ENCODE peak calls at places on chromosomes 1 and 21, in seven cellular contexts. K, Z, I, W, T, Y and P are unnamed samples.

GRCh38 chr1:225480825-225481434 is 53.1 kb upstream of the LBR start:
- DNase-seq in K (peak; percentile 95), Z (no peak), I (peak; percentile 81), W (peak; percentile 86), T (no peak), Y (peak; percentile 57), P (no peak)

GRCh38 chr1:208231929-208232360 is 12.2 kb downstream of the PLXNA2 start:
- DNase-seq in K (no peak), Z (peak; percentile 54), I (peak; percentile 46), W (peak; percentile 22), T (no peak), Y (no peak), P (no peak)

GRCh38 chr1:228364068-228364705 is 42.4 kb downstream of the TRIM11 start:
- DNase-seq in K (no peak), Z (no peak), I (no peak), W (no peak), T (no peak), Y (no peak), P (no peak)

GRCh38 chr1:195376190-195376589 is 1232.0 kb downstream of the KCNT2 start:
- DNase-seq in K (no peak), Z (no peak), I (no peak), W (peak; percentile 9), T (no peak), Y (no peak), P (no peak)

GRCh38 chr1:43699281-43699680 is 8.1 kb upstream of the ST3GAL3 start:
- DNase-seq in K (no peak), Z (no peak), I (no peak), W (no peak), T (no peak), Y (no peak), P (no peak)

GRCh38 chr21:46425061-46425460 is 33.6 kb upstream of the DIP2A start:
- DNase-seq in K (no peak), Z (no peak), I (no peak), W (no peak), T (no peak), Y (no peak), P (no peak)

GRCh38 chr1:228165372-228166169 is at the start of gene IBA57:
- DNase-seq in K (peak; percentile 99), Z (peak; percentile 99), I (peak; percentile 100), W (peak; percentile 98), T (peak; percentile 95), Y (peak; percentile 99), P (peak; percentile 99)

GRCh38 chr1:202349263-202349928 is 897 bp downstream of the PPP1R12B start:
- DNase-seq in K (no peak), Z (peak; percentile 86), I (no peak), W (no peak), T (peak; percentile 11), Y (peak; percentile 36), P (no peak)

DNA sequence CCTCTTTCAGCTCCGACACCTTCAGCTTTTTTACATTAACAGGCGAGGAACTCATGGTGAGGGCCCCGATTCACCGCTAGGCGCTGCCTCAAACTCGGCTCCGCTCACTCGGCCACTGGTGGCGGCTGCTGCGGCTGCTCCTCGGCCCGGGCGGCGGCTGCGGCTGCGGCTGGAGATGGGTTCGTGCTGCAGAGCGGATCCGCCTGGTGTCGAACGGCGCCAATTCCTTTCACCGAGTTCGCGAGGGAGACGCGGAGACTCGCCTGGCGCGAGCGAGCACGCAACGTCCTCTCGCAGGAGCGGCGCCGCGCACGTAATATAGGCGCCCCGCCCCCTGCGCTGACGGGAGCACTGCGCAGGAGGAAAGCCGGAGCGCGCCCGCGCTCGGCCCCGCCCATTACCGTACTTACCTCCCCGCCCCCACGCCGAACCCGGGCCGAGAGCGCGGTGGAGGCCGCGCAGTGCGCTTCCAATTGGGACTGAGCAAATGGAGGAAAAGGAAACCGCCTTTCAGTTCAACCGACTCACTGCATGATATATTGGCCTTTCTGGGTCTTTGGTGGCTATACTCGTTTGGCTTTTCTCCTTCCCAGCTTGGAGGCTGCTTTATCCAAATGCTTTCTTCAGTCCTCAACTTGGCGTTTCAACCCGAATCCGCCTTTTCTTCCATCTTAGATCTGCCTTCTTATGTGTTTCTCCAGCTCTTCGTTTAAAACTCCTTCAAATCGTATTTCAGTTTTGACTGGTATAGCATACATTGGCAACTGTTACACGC is at the start of gene HNRNPU:
- DNase-seq in K (peak; percentile 96), Z (peak; percentile 98), I (peak; percentile 98), W (peak; percentile 99), T (peak; percentile 86), Y (peak; percentile 98), P (peak; percentile 95)
- TF ChIP-seq CTCF in K (no peak), Z (peak; percentile 16), I (no peak), W (no peak), T (peak; percentile 8), Y (peak; percentile 37), P (no peak)

DNA sequence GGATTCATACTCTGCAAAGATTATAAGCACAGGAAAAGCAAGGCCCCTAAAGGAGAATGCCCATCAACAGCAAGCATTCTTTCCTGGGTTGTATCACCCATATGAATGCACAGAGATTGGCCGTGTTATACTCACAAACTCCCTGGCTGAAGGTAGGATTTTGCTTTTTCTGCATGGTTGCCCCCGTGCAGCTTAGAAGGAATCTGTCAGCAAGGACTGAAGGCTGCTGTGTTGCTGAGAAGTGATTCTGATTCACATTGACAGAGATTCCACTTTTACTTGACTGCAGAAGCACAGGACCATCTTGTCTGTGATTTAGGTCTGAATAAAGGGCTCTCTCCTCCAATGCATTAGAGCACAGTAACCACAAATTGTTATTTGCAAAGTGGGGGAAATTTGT is 283.0 kb downstream of the LRRIQ3 start:
- DNase-seq in K (no peak), Z (no peak), I (no peak), W (no peak), T (no peak), Y (no peak), P (no peak)
- H3K4me3 ChIP-seq in K (no peak overlapping the region), Z (no peak overlapping the region), I (no peak overlapping the region), W (no peak overlapping the region), T (no peak overlapping the region), Y (no peak overlapping the region), P (no peak overlapping the region)

GRCh38 chr1:158794247-158794646 is 13.2 kb upstream of the OR6N2 start:
- DNase-seq in K (no peak), Z (no peak), I (no peak), W (peak; percentile 8), T (no peak), Y (no peak), P (no peak)

GRCh38 chr1:158798531-158798930 is 17.5 kb upstream of the OR6N2 start:
- DNase-seq in K (no peak), Z (no peak), I (no peak), W (no peak), T (no peak), Y (no peak), P (no peak)

GRCh38 chr1:158793604-158794003 is 12.6 kb upstream of the OR6N2 start:
- DNase-seq in K (peak; percentile 58), Z (no peak), I (no peak), W (peak; percentile 68), T (no peak), Y (peak; percentile 3), P (no peak)
- TF ChIP-seq CTCF in K (peak; percentile 66), Z (peak; percentile 20), I (no peak), W (peak; percentile 70), T (no peak), Y (peak; percentile 32), P (peak; percentile 6)

GRCh38 chr1:196609114-196609737 is 986 bp upstream of the KCNT2 start:
- DNase-seq in K (no peak), Z (no peak), I (no peak), W (peak; percentile 79), T (no peak), Y (peak; percentile 68), P (no peak)

GRCh38 chr1:196603651-196604050 is 4.6 kb downstream of the KCNT2 start:
- DNase-seq in K (no peak), Z (no peak), I (no peak), W (no peak), T (no peak), Y (no peak), P (no peak)

GRCh38 chr1:196607940-196608339 is 300 bp downstream of the KCNT2 start:
- DNase-seq in K (no peak), Z (peak; percentile 6), I (no peak), W (peak; percentile 55), T (no peak), Y (no peak), P (no peak)

GRCh38 chr1:196611873-196612272 is 3.6 kb upstream of the KCNT2 start:
- DNase-seq in K (no peak), Z (no peak), I (no peak), W (peak; percentile 61), T (no peak), Y (no peak), P (no peak)

DNA sequence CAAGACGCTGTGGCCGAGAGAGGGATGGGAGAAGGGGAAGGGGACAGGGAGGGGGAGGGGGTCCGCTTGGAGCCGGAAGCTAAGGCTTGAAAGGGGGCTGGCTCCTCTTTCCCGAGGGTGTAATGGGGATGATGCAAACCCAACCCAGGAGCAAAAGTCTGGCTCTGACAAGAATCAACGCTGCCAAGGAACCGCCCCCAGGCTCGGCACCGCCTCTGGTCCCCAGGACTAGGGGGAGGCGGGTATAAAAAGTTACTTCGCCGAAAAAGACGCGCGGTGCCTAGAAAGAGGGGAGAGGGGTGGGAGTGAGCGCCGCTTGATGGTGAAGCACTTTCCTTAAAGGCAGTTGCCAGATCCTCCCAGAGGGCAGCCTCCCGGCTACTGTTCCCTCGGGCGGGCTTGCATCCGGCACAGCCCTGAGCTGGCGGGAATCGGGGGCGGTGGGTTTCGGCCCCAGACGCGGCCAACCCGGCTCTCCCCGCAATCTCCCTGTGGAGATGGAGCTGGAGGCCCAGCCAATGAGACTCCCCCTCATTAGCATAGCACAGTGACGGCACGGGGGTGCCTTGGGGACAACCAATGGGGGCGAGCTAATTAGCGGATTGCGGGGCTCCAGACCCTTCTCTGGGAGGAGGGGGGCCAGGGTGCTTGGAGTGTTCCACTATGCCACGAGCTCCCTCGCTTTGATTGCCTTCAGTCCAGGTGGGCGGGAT is at the start of gene KCNT2:
- DNase-seq in K (peak; percentile 93), Z (peak; percentile 62), I (peak; percentile 43), W (peak; percentile 99), T (no peak), Y (peak; percentile 96), P (peak; percentile 48)
- H3K4me3 ChIP-seq in K (peak within 1 kb of the TSS; percentile 88), Z (peak within 1 kb of the TSS; percentile 84), I (peak within 1 kb of the TSS; percentile 44), W (peak within 1 kb of the TSS; percentile 84), T (peak within 1 kb of the TSS; percentile 71), Y (peak within 1 kb of the TSS; percentile 82), P (peak within 1 kb of the TSS; percentile 33)

DNA sequence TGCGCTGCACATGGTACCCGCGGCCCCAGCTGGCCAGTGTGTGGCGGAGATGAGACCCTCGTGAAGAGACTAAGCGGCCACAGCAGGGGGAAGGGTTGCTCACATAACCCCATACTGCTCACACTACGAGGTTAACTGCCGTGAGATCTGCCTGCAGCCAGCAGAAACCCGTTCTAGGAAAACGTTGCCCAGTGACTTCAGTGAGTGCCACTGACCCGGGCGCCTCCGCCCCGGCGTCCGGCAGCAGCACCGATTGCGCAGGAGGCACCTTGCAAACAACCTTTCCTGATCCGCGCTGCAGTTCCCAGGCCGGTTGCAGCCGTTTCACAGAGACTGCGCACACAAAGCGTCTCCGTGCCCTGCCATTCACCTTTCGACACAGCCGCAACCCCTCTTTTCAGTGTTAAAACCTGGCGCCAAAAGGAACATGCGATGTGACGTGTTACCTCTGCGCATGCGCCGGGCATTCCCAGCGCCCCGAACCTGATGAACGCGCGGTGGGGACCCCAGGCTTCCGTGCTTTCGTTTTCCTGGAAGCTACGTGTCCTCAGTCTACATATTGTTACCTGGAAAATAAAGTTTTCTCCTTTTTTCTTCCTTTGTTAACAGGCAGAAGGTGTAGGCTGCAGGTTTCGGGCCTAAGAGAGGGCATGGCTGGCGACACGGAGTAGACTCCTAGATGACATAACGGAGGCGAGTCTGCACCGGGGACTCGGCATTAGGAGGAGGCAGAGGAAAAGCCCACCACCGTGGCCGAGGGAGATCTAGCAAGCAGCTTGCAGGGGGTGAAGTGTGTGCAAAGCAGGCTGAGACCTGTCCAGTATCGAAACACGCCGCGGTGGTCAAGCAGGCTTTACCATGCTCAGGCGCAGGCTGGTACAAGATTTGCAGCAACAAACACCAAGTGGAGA is 8.9 kb downstream of the VPS26C start:
- DNase-seq in K (peak; percentile 80), Z (peak; percentile 60), I (peak; percentile 41), W (peak; percentile 93), T (no peak), Y (peak; percentile 62), P (peak; percentile 70)
- TF ChIP-seq CTCF in K (no peak), Z (no peak), I (no peak), W (no peak), T (no peak), Y (no peak), P (no peak)